ENCODE peak calls at places on chromosome 2, in ten cellular contexts. X is HEK293T; G is activated CD4-positive, alpha-beta T cell treated with anti-CD3 and anti-CD28 coated beads, Interleukin-2, amount 10 ng/mL, durations not matched to agents 7 days and 5 days; O is stimulated activated CD4-positive, alpha-beta T cell treated with anti-CD3 and anti-CD28 coated beads, Interleukin-15, amount 100 ng/mL, for 24 hours; B is progenitor cell of endocrine pancreas; Q is renal cortical epithelial cell; T is nephron progenitor cell; I is activated CD8-positive, alpha-beta memory T cell treated with anti-CD3 and anti-CD28 coated beads for 24 hours; F is stimulated activated CD8-positive, alpha-beta memory T cell treated with anti-CD3 and anti-CD28 coated beads, Interleukin-12 subunit alpha, Interleukin-12 subunit beta, amount 100 ng/mL, for 1 hour; W is activated naive CD8-positive, alpha-beta T cell treated with anti-CD3 and anti-CD28 coated beads, Interleukin-2, amount 10 ng/mL, durations not matched to agents 7 days and 5 days. Y is an unnamed sample.

GRCh38 chr2:125259441-125259840 is 1234.4 kb downstream of the CNTNAP5 start:
- DNase-seq in X (no peak), G (no peak), O (no peak), B (no peak), Q (no peak), T (no peak), I (no peak), F (no peak), W (no peak), Y (no peak)

GRCh38 chr2:172813314-172813888 is 77.8 kb downstream of the RAPGEF4 start:
- DNase-seq in X (no peak), G (no peak), O (no peak), B (no peak), Q (peak), T (no peak), I (no peak), F (no peak), W (no peak), Y (peak)

GRCh38 chr2:108971661-108972566 is 17.1 kb downstream of the EDAR start:
- DNase-seq in X (no peak), G (no peak), O (no peak), B (no peak), Q (peak), T (no peak), I (no peak), F (no peak), W (no peak), Y (peak)

GRCh38 chr2:217837001-217837491 is 165.7 kb downstream of the TNS1 start:
- DNase-seq in X (no peak), G (no peak), O (no peak), B (no peak), Q (peak), T (peak), I (no peak), F (no peak), W (no peak), Y (no peak)

GRCh38 chr2:190819835-190820234 is 60.8 kb upstream of the GLS start:
- DNase-seq in X (no peak), G (no peak), O (no peak), B (no peak), Q (no peak), T (no peak), I (no peak), F (no peak), W (no peak), Y (no peak)

GRCh38 chr2:184654945-184655344 is 56.6 kb downstream of the ZNF804A start:
- DNase-seq in X (no peak), G (no peak), O (no peak), B (no peak), Q (peak), T (no peak), I (no peak), F (no peak), W (no peak), Y (peak)

GRCh38 chr2:213232649-213233437 is 51.4 kb upstream of the SPAG16 start:
- DNase-seq in X (no peak), G (peak), O (peak), B (no peak), Q (peak), T (peak), I (peak), F (peak), W (peak), Y (peak)

GRCh38 chr2:36706021-36706328 is 9.5 kb downstream of the VIT start:
- DNase-seq in X (no peak), G (no peak), O (no peak), B (no peak), Q (no peak), T (no peak), I (no peak), F (no peak), W (no peak), Y (no peak)

GRCh38 chr2:105645031-105645940 is 99.4 kb upstream of the NCK2 start:
- DNase-seq in X (no peak), G (no peak), O (no peak), B (no peak), Q (no peak), T (no peak), I (no peak), F (no peak), W (no peak), Y (no peak)

Y was measured in kidney tubule cell.